ENCODE peak calls at places on chromosomes 13 and 19, in nine cellular contexts. D is body of pancreas, P is nephron progenitor cell, N is heart left ventricle, O is Calu3, C is H9, U is neural crest cell, A is type B pancreatic cell, S is fibroblast of the aortic adventitia. H is an unnamed sample.

GRCh38 chr13:79723462-79724116 is 242.6 kb downstream of the NDFIP2 start:
- DNase-seq in D (no peak), P (no peak), N (peak; percentile 12), O (no peak), C (no peak), U (no peak), A (no peak), S (no peak), H (no peak)

GRCh38 chr19:54959840-54960239 is 6.3 kb upstream of the NLRP2 start:
- DNase-seq in D (no peak), P (no peak), N (no peak), O (no peak), C (no peak), U (no peak), A (no peak), S (no peak), H (no peak)

GRCh38 chr19:3175761-3176714 is 2.5 kb upstream of the S1PR4 start:
- DNase-seq in D (peak; percentile 36), P (no peak), N (no peak), O (peak; percentile 73), C (no peak), U (no peak), A (no peak), S (peak; percentile 76), H (peak; percentile 87)

GRCh38 chr13:83214452-83214851 is 667.8 kb downstream of the SLITRK1 start:
- DNase-seq in D (no peak), P (no peak), N (no peak), O (no peak), C (no peak), U (no peak), A (no peak), S (no peak), H (no peak)

GRCh38 chr13:92677571-92677970 is 549.0 kb upstream of the GPC6 start:
- DNase-seq in D (no peak), P (peak; percentile 6), N (no peak), O (no peak), C (peak; percentile 36), U (no peak), A (no peak), S (no peak), H (no peak)

GRCh38 chr13:42561752-42562467 is 12.0 kb upstream of the TNFSF11 start:
- DNase-seq in D (no peak), P (no peak), N (no peak), O (no peak), C (no peak), U (no peak), A (no peak), S (no peak), H (no peak)

GRCh38 chr19:34712606-34713261 is 21.3 kb upstream of the ZNF181 start:
- DNase-seq in D (peak; percentile 67), P (peak; percentile 28), N (peak; percentile 46), O (peak; percentile 68), C (peak; percentile 61), U (peak; percentile 28), A (no peak), S (peak; percentile 92), H (peak; percentile 50)

GRCh38 chr19:8322638-8322997 is 1.3 kb downstream of the RPS28 start:
- DNase-seq in D (no peak), P (no peak), N (no peak), O (no peak), C (no peak), U (no peak), A (no peak), S (no peak), H (no peak)

GRCh38 chr19:47540748-47541147 is 25.9 kb upstream of the NAPA start:
- DNase-seq in D (no peak), P (no peak), N (no peak), O (no peak), C (no peak), U (no peak), A (no peak), S (peak; percentile 62), H (no peak)

GRCh38 chr13:111531505-111531904 is 211.1 kb downstream of the TEX29 start:
- DNase-seq in D (no peak), P (no peak), N (no peak), O (no peak), C (no peak), U (no peak), A (no peak), S (no peak), H (no peak)

GRCh38 chr19:35044317-35045117 is 3.0 kb downstream of the HPN start:
- DNase-seq in D (peak; percentile 76), P (peak; percentile 84), N (no peak), O (peak; percentile 82), C (peak; percentile 75), U (peak; percentile 85), A (peak; percentile 75), S (peak; percentile 66), H (peak; percentile 62)

GRCh38 chr19:55209430-55210119 is at the start of gene PTPRH:
- DNase-seq in D (peak; percentile 39), P (no peak), N (no peak), O (peak; percentile 80), C (no peak), U (no peak), A (no peak), S (no peak), H (peak; percentile 83)

DNA sequence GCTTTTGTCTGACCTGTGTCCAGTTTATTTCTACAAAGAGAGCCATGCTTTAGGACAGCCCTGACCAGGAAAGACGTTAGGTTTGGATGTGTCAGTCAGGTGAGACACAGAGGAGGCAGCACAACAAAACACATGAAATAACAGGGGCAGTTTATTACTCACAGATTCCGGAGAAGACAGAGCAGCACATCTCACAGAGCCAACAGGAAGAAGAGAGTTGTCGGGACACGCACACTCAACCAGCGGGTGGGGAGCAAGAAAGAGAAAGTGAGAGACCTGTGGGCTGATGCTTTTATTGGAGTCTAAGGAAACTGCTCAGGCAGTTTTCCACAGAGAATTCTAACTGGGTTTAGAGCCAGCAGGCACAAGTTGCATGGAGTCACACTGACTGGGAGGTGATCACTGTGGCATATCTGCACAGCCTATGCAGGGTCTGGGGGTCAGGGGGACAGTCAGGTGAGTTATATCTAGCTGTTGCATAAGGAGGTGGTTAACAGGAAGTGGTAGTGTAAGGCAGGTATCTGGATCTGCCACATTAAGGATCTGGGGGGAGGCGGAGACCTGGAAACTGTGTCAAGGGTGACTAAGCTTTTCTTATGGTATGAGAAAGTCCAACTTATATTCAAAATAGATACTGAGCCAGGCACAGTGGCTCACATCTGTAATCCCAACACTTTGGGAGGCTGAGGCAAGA is 24.1 kb upstream of the CEACAM20 start:
- DNase-seq in D (no peak), P (no peak), N (no peak), O (peak; percentile 29), C (no peak), U (no peak), A (no peak), S (peak; percentile 24), H (no peak)
- TF ChIP-seq CTCF in D (no peak), P (no peak), N (no peak), O (no peak), C (no peak), U (no peak), A (no peak), S (no peak), H (no peak)

GRCh38 chr13:66009241-66009640 is 1220.9 kb downstream of the PCDH9 start:
- DNase-seq in D (no peak), P (no peak), N (no peak), O (no peak), C (no peak), U (no peak), A (no peak), S (no peak), H (no peak)

GRCh38 chr13:66014757-66015156 is 1215.4 kb downstream of the PCDH9 start:
- DNase-seq in D (no peak), P (no peak), N (no peak), O (no peak), C (no peak), U (no peak), A (no peak), S (no peak), H (no peak)
- TF ChIP-seq CTCF in D (no peak), P (no peak), N (no peak), O (no peak), C (no peak), U (no peak), A (no peak), S (no peak), H (no peak)

GRCh38 chr13:113393226-113393571 is 29.3 kb upstream of the GRTP1 start:
- DNase-seq in D (no peak), P (no peak), N (no peak), O (no peak), C (no peak), U (no peak), A (no peak), S (no peak), H (no peak)

GRCh38 chr13:113393572-113394503 is 29.9 kb upstream of the GRTP1 start:
- DNase-seq in D (peak; percentile 79), P (peak; percentile 89), N (peak; percentile 84), O (peak; percentile 67), C (peak; percentile 93), U (peak; percentile 79), A (peak; percentile 92), S (peak; percentile 61), H (peak; percentile 83)

GRCh38 chr13:113387396-113387795 is 23.5 kb upstream of the GRTP1 start:
- DNase-seq in D (no peak), P (no peak), N (no peak), O (no peak), C (no peak), U (no peak), A (no peak), S (no peak), H (no peak)

GRCh38 chr13:113390874-113391497 is 27.1 kb upstream of the GRTP1 start:
- DNase-seq in D (no peak), P (no peak), N (no peak), O (no peak), C (peak; percentile 58), U (no peak), A (no peak), S (no peak), H (no peak)
- TF ChIP-seq CTCF in D (no peak), P (no peak), N (no peak), O (no peak), C (peak; percentile 64), U (peak; percentile 21), A (peak; percentile 44), S (no peak), H (no peak)

GRCh38 chr13:44438234-44438579 is 64.6 kb downstream of the SERP2 start:
- DNase-seq in D (no peak), P (no peak), N (no peak), O (no peak), C (no peak), U (no peak), A (no peak), S (no peak), H (no peak)
- TF ChIP-seq CTCF in D (no peak), P (no peak), N (no peak), O (no peak), C (no peak), U (no peak), A (peak; percentile 11), S (no peak), H (no peak)

DNA sequence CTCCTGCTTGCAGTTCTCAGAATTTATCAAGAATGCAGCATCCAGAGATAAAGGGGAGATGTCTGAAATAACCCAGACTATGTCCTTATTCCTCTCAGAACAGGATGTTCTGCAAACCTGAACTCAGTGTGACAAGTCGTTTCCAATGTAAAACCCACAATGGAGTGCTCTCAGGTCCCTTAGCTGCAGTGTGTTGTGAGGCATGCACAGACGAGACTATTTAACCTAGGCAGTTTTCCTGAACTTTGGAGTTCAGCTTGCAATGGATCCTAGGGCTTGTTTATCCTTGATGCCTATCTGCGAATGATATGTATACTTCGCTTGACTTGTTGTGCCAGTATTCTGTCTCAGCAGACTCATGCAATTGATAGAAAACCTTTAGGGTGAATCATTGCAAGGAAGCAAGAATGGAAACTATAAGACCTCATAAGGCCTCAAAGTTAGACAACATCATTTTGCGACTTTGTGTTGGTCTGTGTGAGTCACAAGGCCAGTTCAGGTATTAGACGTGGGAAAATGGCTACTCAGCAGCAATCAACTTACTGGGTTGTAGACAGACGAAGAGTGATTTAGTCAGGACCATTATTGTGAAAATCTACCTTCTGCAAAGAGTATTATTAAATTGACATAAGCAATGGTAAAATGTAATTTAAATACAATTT is 2439.9 kb upstream of the PCDH20 start:
- DNase-seq in D (no peak), P (no peak), N (no peak), O (no peak), C (no peak), U (no peak), A (no peak), S (no peak), H (no peak)
- TF ChIP-seq CTCF in D (no peak), P (no peak), N (no peak), O (no peak), C (no peak), U (no peak), A (no peak), S (no peak), H (no peak)